ENCODE peak calls at places on chromosomes 16 and 17, in ten cellular contexts. One of them, this sample, is unnamed.

GRCh38 chr17:64707077-64707591 is 45.0 kb upstream of the SMURF2 start:
- DNase-seq in astrocyte of the spinal cord: peak
- DNase-seq in stimulated activated CD4-positive, alpha-beta T cell treated with anti-CD3 and anti-CD28 coated beads, Interleukin-4, amount 100 ng/mL, for 4 hours: no peak
- DNase-seq in cardiac muscle cell: peak
- DNase-seq in neural crest cell: no peak
- DNase-seq in uterus: peak
- DNase-seq in hepatic stellate cell: peak
- DNase-seq in glutamatergic neuron: peak
- DNase-seq in activated T-cell treated with anti-CD3 and anti-CD28 coated beads for 24 hours: no peak
- DNase-seq in AG20443: peak
- DNase-seq in this sample: peak

GRCh38 chr16:63938661-63939060 is 1183.2 kb downstream of the CDH11 start:
- DNase-seq in AG20443: no peak
- DNase-seq in activated T-cell treated with anti-CD3 and anti-CD28 coated beads for 24 hours: no peak
- DNase-seq in neural crest cell: no peak
- DNase-seq in cardiac muscle cell: peak
- DNase-seq in hepatic stellate cell: no peak
- DNase-seq in glutamatergic neuron: no peak
- DNase-seq in stimulated activated CD4-positive, alpha-beta T cell treated with anti-CD3 and anti-CD28 coated beads, Interleukin-4, amount 100 ng/mL, for 4 hours: no peak
- DNase-seq in astrocyte of the spinal cord: peak
- DNase-seq in uterus: no peak
- DNase-seq in this sample: no peak

GRCh38 chr16:26027060-26027459 is 335.3 kb downstream of the HS3ST4 start:
- DNase-seq in AG20443: no peak
- DNase-seq in stimulated activated CD4-positive, alpha-beta T cell treated with anti-CD3 and anti-CD28 coated beads, Interleukin-4, amount 100 ng/mL, for 4 hours: no peak
- DNase-seq in astrocyte of the spinal cord: no peak
- DNase-seq in hepatic stellate cell: no peak
- DNase-seq in neural crest cell: no peak
- DNase-seq in activated T-cell treated with anti-CD3 and anti-CD28 coated beads for 24 hours: no peak
- DNase-seq in uterus: no peak
- DNase-seq in cardiac muscle cell: no peak
- DNase-seq in glutamatergic neuron: no peak
- DNase-seq in this sample: no peak

GRCh38 chr17:68455756-68456528 is 1.4 kb downstream of the WIPI1 start:
- DNase-seq in uterus: peak
- DNase-seq in neural crest cell: no peak
- DNase-seq in AG20443: peak
- DNase-seq in stimulated activated CD4-positive, alpha-beta T cell treated with anti-CD3 and anti-CD28 coated beads, Interleukin-4, amount 100 ng/mL, for 4 hours: no peak
- DNase-seq in hepatic stellate cell: peak
- DNase-seq in glutamatergic neuron: peak
- DNase-seq in astrocyte of the spinal cord: no peak
- DNase-seq in activated T-cell treated with anti-CD3 and anti-CD28 coated beads for 24 hours: no peak
- DNase-seq in cardiac muscle cell: peak
- DNase-seq in this sample: peak

GRCh38 chr16:30622455-30623032 is 12.4 kb upstream of the ZNF689 start:
- DNase-seq in glutamatergic neuron: no peak
- DNase-seq in cardiac muscle cell: no peak
- DNase-seq in AG20443: no peak
- DNase-seq in activated T-cell treated with anti-CD3 and anti-CD28 coated beads for 24 hours: no peak
- DNase-seq in stimulated activated CD4-positive, alpha-beta T cell treated with anti-CD3 and anti-CD28 coated beads, Interleukin-4, amount 100 ng/mL, for 4 hours: no peak
- DNase-seq in neural crest cell: no peak
- DNase-seq in uterus: no peak
- DNase-seq in astrocyte of the spinal cord: no peak
- DNase-seq in hepatic stellate cell: no peak
- DNase-seq in this sample: no peak

GRCh38 chr17:7045492-7046126 is 1.7 kb upstream of the SLC16A11 start:
- DNase-seq in stimulated activated CD4-positive, alpha-beta T cell treated with anti-CD3 and anti-CD28 coated beads, Interleukin-4, amount 100 ng/mL, for 4 hours: no peak
- DNase-seq in glutamatergic neuron: no peak
- DNase-seq in cardiac muscle cell: peak
- DNase-seq in uterus: no peak
- DNase-seq in AG20443: peak
- DNase-seq in hepatic stellate cell: peak
- DNase-seq in activated T-cell treated with anti-CD3 and anti-CD28 coated beads for 24 hours: no peak
- DNase-seq in astrocyte of the spinal cord: peak
- DNase-seq in neural crest cell: peak
- DNase-seq in this sample: peak

GRCh38 chr16:1331712-1332617 is 1.5 kb upstream of the BAIAP3 start:
- DNase-seq in uterus: peak
- DNase-seq in cardiac muscle cell: peak
- DNase-seq in hepatic stellate cell: peak
- DNase-seq in AG20443: peak
- DNase-seq in astrocyte of the spinal cord: peak
- DNase-seq in glutamatergic neuron: peak
- DNase-seq in neural crest cell: no peak
- DNase-seq in stimulated activated CD4-positive, alpha-beta T cell treated with anti-CD3 and anti-CD28 coated beads, Interleukin-4, amount 100 ng/mL, for 4 hours: no peak
- DNase-seq in activated T-cell treated with anti-CD3 and anti-CD28 coated beads for 24 hours: no peak
- DNase-seq in this sample: peak

GRCh38 chr16:17560548-17560947 is 89.8 kb upstream of the XYLT1 start:
- DNase-seq in stimulated activated CD4-positive, alpha-beta T cell treated with anti-CD3 and anti-CD28 coated beads, Interleukin-4, amount 100 ng/mL, for 4 hours: no peak
- DNase-seq in astrocyte of the spinal cord: no peak
- DNase-seq in hepatic stellate cell: no peak
- DNase-seq in uterus: no peak
- DNase-seq in neural crest cell: no peak
- DNase-seq in activated T-cell treated with anti-CD3 and anti-CD28 coated beads for 24 hours: no peak
- DNase-seq in cardiac muscle cell: no peak
- DNase-seq in AG20443: no peak
- DNase-seq in glutamatergic neuron: no peak
- DNase-seq in this sample: no peak

GRCh38 chr16:89484088-89484501 is 6.3 kb downstream of the ANKRD11 start:
- DNase-seq in glutamatergic neuron: no peak
- DNase-seq in activated T-cell treated with anti-CD3 and anti-CD28 coated beads for 24 hours: no peak
- DNase-seq in AG20443: no peak
- DNase-seq in cardiac muscle cell: peak
- DNase-seq in neural crest cell: no peak
- DNase-seq in astrocyte of the spinal cord: no peak
- DNase-seq in uterus: no peak
- DNase-seq in hepatic stellate cell: no peak
- DNase-seq in stimulated activated CD4-positive, alpha-beta T cell treated with anti-CD3 and anti-CD28 coated beads, Interleukin-4, amount 100 ng/mL, for 4 hours: no peak
- DNase-seq in this sample: no peak

GRCh38 chr16:84739349-84740124 is 39.7 kb downstream of the USP10 start:
- DNase-seq in astrocyte of the spinal cord: peak
- DNase-seq in uterus: no peak
- DNase-seq in hepatic stellate cell: peak
- DNase-seq in activated T-cell treated with anti-CD3 and anti-CD28 coated beads for 24 hours: no peak
- DNase-seq in neural crest cell: no peak
- DNase-seq in glutamatergic neuron: no peak
- DNase-seq in AG20443: peak
- DNase-seq in stimulated activated CD4-positive, alpha-beta T cell treated with anti-CD3 and anti-CD28 coated beads, Interleukin-4, amount 100 ng/mL, for 4 hours: no peak
- DNase-seq in cardiac muscle cell: peak
- DNase-seq in this sample: peak

GRCh38 chr16:57627184-57627871 is 1.1 kb upstream of the ADGRG1 start:
- DNase-seq in stimulated activated CD4-positive, alpha-beta T cell treated with anti-CD3 and anti-CD28 coated beads, Interleukin-4, amount 100 ng/mL, for 4 hours: no peak
- DNase-seq in astrocyte of the spinal cord: peak
- DNase-seq in cardiac muscle cell: peak
- DNase-seq in neural crest cell: no peak
- DNase-seq in uterus: no peak
- DNase-seq in hepatic stellate cell: peak
- DNase-seq in glutamatergic neuron: peak
- DNase-seq in activated T-cell treated with anti-CD3 and anti-CD28 coated beads for 24 hours: no peak
- DNase-seq in AG20443: peak
- DNase-seq in this sample: no peak

GRCh38 chr17:16294560-16294959 is 58.7 kb downstream of the CENPV start:
- DNase-seq in activated T-cell treated with anti-CD3 and anti-CD28 coated beads for 24 hours: no peak
- DNase-seq in AG20443: peak
- DNase-seq in stimulated activated CD4-positive, alpha-beta T cell treated with anti-CD3 and anti-CD28 coated beads, Interleukin-4, amount 100 ng/mL, for 4 hours: no peak
- DNase-seq in cardiac muscle cell: no peak
- DNase-seq in glutamatergic neuron: no peak
- DNase-seq in neural crest cell: no peak
- DNase-seq in uterus: no peak
- DNase-seq in hepatic stellate cell: no peak
- DNase-seq in astrocyte of the spinal cord: no peak
- DNase-seq in this sample: no peak

GRCh38 chr16:84607061-84607460 is 10.8 kb downstream of the COTL1 start:
- DNase-seq in stimulated activated CD4-positive, alpha-beta T cell treated with anti-CD3 and anti-CD28 coated beads, Interleukin-4, amount 100 ng/mL, for 4 hours: no peak
- DNase-seq in AG20443: no peak
- DNase-seq in glutamatergic neuron: no peak
- DNase-seq in uterus: no peak
- DNase-seq in cardiac muscle cell: no peak
- DNase-seq in hepatic stellate cell: no peak
- DNase-seq in astrocyte of the spinal cord: no peak
- DNase-seq in neural crest cell: no peak
- DNase-seq in activated T-cell treated with anti-CD3 and anti-CD28 coated beads for 24 hours: no peak
- DNase-seq in this sample: no peak

GRCh38 chr17:14011740-14012405 is 57.4 kb upstream of the COX10 start:
- DNase-seq in glutamatergic neuron: no peak
- DNase-seq in AG20443: no peak
- DNase-seq in cardiac muscle cell: no peak
- DNase-seq in stimulated activated CD4-positive, alpha-beta T cell treated with anti-CD3 and anti-CD28 coated beads, Interleukin-4, amount 100 ng/mL, for 4 hours: no peak
- DNase-seq in neural crest cell: no peak
- DNase-seq in uterus: no peak
- DNase-seq in activated T-cell treated with anti-CD3 and anti-CD28 coated beads for 24 hours: no peak
- DNase-seq in astrocyte of the spinal cord: no peak
- DNase-seq in hepatic stellate cell: no peak
- DNase-seq in this sample: no peak

GRCh38 chr17:17186051-17186450 is 20.1 kb downstream of the PLD6 start:
- DNase-seq in activated T-cell treated with anti-CD3 and anti-CD28 coated beads for 24 hours: peak
- DNase-seq in astrocyte of the spinal cord: no peak
- DNase-seq in hepatic stellate cell: no peak
- DNase-seq in uterus: no peak
- DNase-seq in AG20443: no peak
- DNase-seq in glutamatergic neuron: no peak
- DNase-seq in stimulated activated CD4-positive, alpha-beta T cell treated with anti-CD3 and anti-CD28 coated beads, Interleukin-4, amount 100 ng/mL, for 4 hours: peak
- DNase-seq in cardiac muscle cell: no peak
- DNase-seq in neural crest cell: no peak
- DNase-seq in this sample: peak

GRCh38 chr17:74566132-74566753 is 1.1 kb downstream of the CD300H start:
- DNase-seq in astrocyte of the spinal cord: no peak
- DNase-seq in glutamatergic neuron: peak
- DNase-seq in stimulated activated CD4-positive, alpha-beta T cell treated with anti-CD3 and anti-CD28 coated beads, Interleukin-4, amount 100 ng/mL, for 4 hours: no peak
- DNase-seq in neural crest cell: peak
- DNase-seq in uterus: no peak
- DNase-seq in cardiac muscle cell: peak
- DNase-seq in hepatic stellate cell: no peak
- DNase-seq in activated T-cell treated with anti-CD3 and anti-CD28 coated beads for 24 hours: no peak
- DNase-seq in AG20443: peak
- DNase-seq in this sample: no peak

GRCh38 chr17:68301438-68301959 is 10.2 kb downstream of the ARSG start:
- DNase-seq in astrocyte of the spinal cord: no peak
- DNase-seq in uterus: no peak
- DNase-seq in stimulated activated CD4-positive, alpha-beta T cell treated with anti-CD3 and anti-CD28 coated beads, Interleukin-4, amount 100 ng/mL, for 4 hours: no peak
- DNase-seq in AG20443: no peak
- DNase-seq in glutamatergic neuron: no peak
- DNase-seq in hepatic stellate cell: no peak
- DNase-seq in activated T-cell treated with anti-CD3 and anti-CD28 coated beads for 24 hours: no peak
- DNase-seq in cardiac muscle cell: no peak
- DNase-seq in neural crest cell: no peak
- DNase-seq in this sample: no peak

GRCh38 chr17:18995220-18995619 is 9.3 kb downstream of the FAM83G start:
- DNase-seq in AG20443: no peak
- DNase-seq in activated T-cell treated with anti-CD3 and anti-CD28 coated beads for 24 hours: no peak
- DNase-seq in cardiac muscle cell: no peak
- DNase-seq in uterus: no peak
- DNase-seq in neural crest cell: no peak
- DNase-seq in stimulated activated CD4-positive, alpha-beta T cell treated with anti-CD3 and anti-CD28 coated beads, Interleukin-4, amount 100 ng/mL, for 4 hours: no peak
- DNase-seq in astrocyte of the spinal cord: no peak
- DNase-seq in glutamatergic neuron: no peak
- DNase-seq in hepatic stellate cell: no peak
- DNase-seq in this sample: no peak

GRCh38 chr17:9004132-9004960 is 17.0 kb upstream of the NTN1 start:
- DNase-seq in cardiac muscle cell: no peak
- DNase-seq in activated T-cell treated with anti-CD3 and anti-CD28 coated beads for 24 hours: no peak
- DNase-seq in AG20443: no peak
- DNase-seq in hepatic stellate cell: no peak
- DNase-seq in neural crest cell: peak
- DNase-seq in uterus: no peak
- DNase-seq in glutamatergic neuron: no peak
- DNase-seq in astrocyte of the spinal cord: no peak
- DNase-seq in stimulated activated CD4-positive, alpha-beta T cell treated with anti-CD3 and anti-CD28 coated beads, Interleukin-4, amount 100 ng/mL, for 4 hours: no peak
- DNase-seq in this sample: no peak

GRCh38 chr17:34644941-34645550 is 65.7 kb downstream of the TMEM132E start:
- DNase-seq in stimulated activated CD4-positive, alpha-beta T cell treated with anti-CD3 and anti-CD28 coated beads, Interleukin-4, amount 100 ng/mL, for 4 hours: no peak
- DNase-seq in activated T-cell treated with anti-CD3 and anti-CD28 coated beads for 24 hours: no peak
- DNase-seq in astrocyte of the spinal cord: no peak
- DNase-seq in hepatic stellate cell: no peak
- DNase-seq in uterus: no peak
- DNase-seq in AG20443: no peak
- DNase-seq in cardiac muscle cell: no peak
- DNase-seq in neural crest cell: no peak
- DNase-seq in glutamatergic neuron: no peak
- DNase-seq in this sample: no peak

GRCh38 chr17:48270896-48271295 is 159.1 kb downstream of the SKAP1 start:
- DNase-seq in activated T-cell treated with anti-CD3 and anti-CD28 coated beads for 24 hours: no peak
- DNase-seq in AG20443: no peak
- DNase-seq in stimulated activated CD4-positive, alpha-beta T cell treated with anti-CD3 and anti-CD28 coated beads, Interleukin-4, amount 100 ng/mL, for 4 hours: no peak
- DNase-seq in astrocyte of the spinal cord: no peak
- DNase-seq in cardiac muscle cell: no peak
- DNase-seq in glutamatergic neuron: no peak
- DNase-seq in hepatic stellate cell: no peak
- DNase-seq in uterus: no peak
- DNase-seq in neural crest cell: no peak
- DNase-seq in this sample: no peak

GRCh38 chr16:4663756-4664465 is 29.5 kb upstream of the NUDT16L1 start:
- DNase-seq in stimulated activated CD4-positive, alpha-beta T cell treated with anti-CD3 and anti-CD28 coated beads, Interleukin-4, amount 100 ng/mL, for 4 hours: no peak
- DNase-seq in glutamatergic neuron: no peak
- DNase-seq in AG20443: no peak
- DNase-seq in cardiac muscle cell: peak
- DNase-seq in astrocyte of the spinal cord: peak
- DNase-seq in neural crest cell: no peak
- DNase-seq in hepatic stellate cell: no peak
- DNase-seq in activated T-cell treated with anti-CD3 and anti-CD28 coated beads for 24 hours: no peak
- DNase-seq in uterus: no peak
- DNase-seq in this sample: peak

This sample was measured in body of pancreas.